ENCODE peak calls at places on chromosome X, in ten cellular contexts. L is endothelial cell of umbilical vein, E is right lobe of liver, N is lower leg skin, A is IMR-90, C is upper lobe of left lung, J is breast epithelium, Y is H54, T is tibial nerve, P is GM12878. D is an unnamed sample.

GRCh38 chrX:135295238-135295943 is 13.9 kb upstream of the ETDC start:
- DNase-seq in E (peak; percentile 25), J (no peak), C (peak; percentile 26), A (peak; percentile 39), Y (peak; percentile 12), L (peak; percentile 35), T (no peak), P (peak; percentile 9), N (no peak), D (peak; percentile 21)

GRCh38 chrX:153582896-153583295 is 16.0 kb downstream of the CCNQ start:
- DNase-seq in E (no peak), N (no peak), L (peak; percentile 25), A (peak; percentile 37), J (peak; percentile 23), P (peak; percentile 23), C (no peak), T (no peak), Y (no peak), D (peak; percentile 87)

GRCh38 chrX:123155327-123155726 is 28.8 kb upstream of the GRIA3 start:
- DNase-seq in N (no peak), P (no peak), J (no peak), E (no peak), T (no peak), Y (no peak), C (no peak), A (no peak), L (no peak), D (no peak)

GRCh38 chrX:136708348-136708747 is 60.4 kb downstream of the CD40LG start:
- DNase-seq in L (peak; percentile 4), T (no peak), C (no peak), N (no peak), A (peak; percentile 13), P (no peak), Y (no peak), E (no peak), J (no peak), D (no peak)

GRCh38 chrX:13778916-13779315 is 38.0 kb downstream of the GPM6B start:
- DNase-seq in J (no peak), N (no peak), P (no peak), E (no peak), A (peak; percentile 74), T (no peak), Y (peak; percentile 2), C (no peak), L (peak; percentile 68), D (no peak)

GRCh38 chrX:66021407-66021757 is 18.5 kb downstream of the VSIG4 start:
- DNase-seq in L (no peak), E (no peak), C (no peak), P (no peak), T (no peak), A (no peak), N (no peak), Y (no peak), J (no peak), D (no peak)

GRCh38 chrX:39133971-39134370 is 332.7 kb downstream of the MID1IP1 start:
- DNase-seq in Y (no peak), P (no peak), E (peak; percentile 40), A (no peak), J (no peak), C (no peak), T (no peak), N (no peak), L (no peak), D (no peak)

GRCh38 chrX:72308566-72309296 is 3.0 kb upstream of the CITED1 start:
- DNase-seq in L (peak; percentile 63), N (no peak), Y (peak; percentile 70), A (peak; percentile 50), C (no peak), P (no peak), E (peak; percentile 54), J (peak; percentile 30), T (peak; percentile 13), D (no peak)

DNA sequence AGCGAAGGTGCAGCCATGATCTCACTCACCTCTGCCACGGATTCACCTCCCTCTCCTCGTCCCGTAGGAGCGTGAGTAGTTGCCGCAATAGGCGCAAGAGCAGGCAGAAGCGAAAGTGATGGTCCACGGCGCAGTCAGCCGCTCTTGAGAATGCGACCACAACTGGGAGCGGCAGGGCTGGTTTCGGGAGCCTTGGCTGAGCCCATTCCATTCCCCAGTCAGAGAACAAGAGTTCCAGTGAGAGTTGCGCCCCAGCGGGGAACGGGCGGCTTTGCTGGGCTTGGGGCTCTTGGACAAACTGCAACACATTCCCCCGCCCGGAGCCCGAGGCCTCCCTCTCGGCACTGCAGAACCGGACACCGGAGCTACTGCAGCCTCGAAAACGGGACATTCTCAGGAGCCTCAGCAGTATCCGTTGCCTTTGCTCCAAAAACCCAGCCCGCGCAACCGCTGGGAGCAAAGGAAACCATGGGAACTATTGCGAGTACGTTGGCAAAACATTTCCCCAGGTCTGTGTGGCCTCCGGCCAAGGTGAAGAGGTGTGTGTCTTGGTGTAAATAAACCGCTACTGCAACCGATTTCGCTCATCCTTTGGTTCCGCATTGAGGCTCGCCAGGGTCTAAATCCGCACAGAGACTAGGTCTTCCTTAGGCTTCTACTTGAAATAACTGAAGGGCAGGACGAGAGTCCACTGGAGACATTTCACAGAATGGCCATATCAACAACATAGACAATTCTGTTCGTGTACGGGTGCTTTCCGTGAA is 5.7 kb upstream of the ZBTB33 start:
- DNase-seq in Y (peak; percentile 23), N (peak; percentile 94), A (peak; percentile 71), L (peak; percentile 73), T (peak; percentile 65), E (peak; percentile 59), P (no peak), J (peak; percentile 72), C (peak; percentile 80), D (no peak)
- TF ChIP-seq POLR2A in Y (peak; percentile 27), N (no peak), A (no peak), L (no peak), T (no peak), E (peak; percentile 33), P (peak; percentile 53), J (no peak), C (no peak), D (peak; percentile 43)

GRCh38 chrX:132489256-132490085 is 633 bp upstream of the MBNL3 start:
- DNase-seq in Y (peak; percentile 16), N (peak; percentile 89), A (peak; percentile 2), T (peak; percentile 16), E (peak; percentile 74), J (peak; percentile 27), L (peak; percentile 1), P (no peak), C (peak; percentile 91), D (peak; percentile 15)
- TF ChIP-seq POLR2A in Y (no peak), N (no peak), A (no peak), T (no peak), E (peak; percentile 31), J (no peak), L (no peak), P (peak; percentile 68), C (no peak), D (peak; percentile 35)

GRCh38 chrX:14871767-14872166 is 1.1 kb downstream of the FANCB start:
- DNase-seq in T (no peak), A (no peak), C (no peak), Y (no peak), P (no peak), E (no peak), L (no peak), N (no peak), J (no peak), D (no peak)

GRCh38 chrX:14875624-14876023 is 2.4 kb downstream of the MOSPD2 start:
- DNase-seq in J (no peak), L (no peak), C (no peak), E (no peak), P (no peak), T (no peak), A (no peak), N (no peak), Y (no peak), D (no peak)

GRCh38 chrX:14872355-14872754 is 514 bp downstream of the FANCB start:
- DNase-seq in Y (no peak), J (no peak), E (no peak), T (no peak), P (no peak), N (no peak), A (no peak), L (no peak), C (no peak), D (no peak)

GRCh38 chrX:14873676-14874049 is 442 bp downstream of the MOSPD2 start:
- DNase-seq in Y (no peak), N (no peak), A (no peak), E (no peak), C (no peak), T (no peak), L (no peak), P (no peak), J (no peak), D (no peak)

GRCh38 chrX:14872851-14873675 is at the start of the genes FANCB and MOSPD2:
- DNase-seq in J (peak; percentile 92), N (peak; percentile 98), E (peak; percentile 95), T (peak; percentile 80), C (peak; percentile 97), P (peak; percentile 73), L (peak; percentile 95), A (peak; percentile 91), Y (peak; percentile 40), D (peak; percentile 63)
- TF ChIP-seq POLR2A in J (no peak), N (no peak), E (peak; percentile 55), T (peak; percentile 26), C (peak; percentile 53), P (peak; percentile 74), L (peak; percentile 26), A (no peak), Y (peak; percentile 73), D (peak; percentile 49)

GRCh38 chrX:53681661-53682060 is 4.9 kb downstream of the HUWE1 start:
- DNase-seq in N (no peak), A (peak; percentile 14), T (no peak), L (no peak), J (no peak), E (no peak), Y (no peak), P (no peak), C (no peak), D (no peak)

GRCh38 chrX:53684415-53685192 is 1.9 kb downstream of the HUWE1 start:
- DNase-seq in N (no peak), C (peak; percentile 87), E (no peak), P (no peak), T (no peak), A (no peak), Y (no peak), J (no peak), L (no peak), D (no peak)

GRCh38 chrX:53682885-53683555 is 3.5 kb downstream of the HUWE1 start:
- DNase-seq in P (no peak), L (peak; percentile 57), T (no peak), E (no peak), C (no peak), N (no peak), Y (no peak), J (no peak), A (peak; percentile 50), D (no peak)

GRCh38 chrX:53685711-53686110 is 808 bp downstream of the HUWE1 start:
- DNase-seq in T (no peak), C (no peak), N (no peak), E (no peak), P (no peak), L (no peak), Y (no peak), A (peak; percentile 1), J (no peak), D (no peak)

DNA sequence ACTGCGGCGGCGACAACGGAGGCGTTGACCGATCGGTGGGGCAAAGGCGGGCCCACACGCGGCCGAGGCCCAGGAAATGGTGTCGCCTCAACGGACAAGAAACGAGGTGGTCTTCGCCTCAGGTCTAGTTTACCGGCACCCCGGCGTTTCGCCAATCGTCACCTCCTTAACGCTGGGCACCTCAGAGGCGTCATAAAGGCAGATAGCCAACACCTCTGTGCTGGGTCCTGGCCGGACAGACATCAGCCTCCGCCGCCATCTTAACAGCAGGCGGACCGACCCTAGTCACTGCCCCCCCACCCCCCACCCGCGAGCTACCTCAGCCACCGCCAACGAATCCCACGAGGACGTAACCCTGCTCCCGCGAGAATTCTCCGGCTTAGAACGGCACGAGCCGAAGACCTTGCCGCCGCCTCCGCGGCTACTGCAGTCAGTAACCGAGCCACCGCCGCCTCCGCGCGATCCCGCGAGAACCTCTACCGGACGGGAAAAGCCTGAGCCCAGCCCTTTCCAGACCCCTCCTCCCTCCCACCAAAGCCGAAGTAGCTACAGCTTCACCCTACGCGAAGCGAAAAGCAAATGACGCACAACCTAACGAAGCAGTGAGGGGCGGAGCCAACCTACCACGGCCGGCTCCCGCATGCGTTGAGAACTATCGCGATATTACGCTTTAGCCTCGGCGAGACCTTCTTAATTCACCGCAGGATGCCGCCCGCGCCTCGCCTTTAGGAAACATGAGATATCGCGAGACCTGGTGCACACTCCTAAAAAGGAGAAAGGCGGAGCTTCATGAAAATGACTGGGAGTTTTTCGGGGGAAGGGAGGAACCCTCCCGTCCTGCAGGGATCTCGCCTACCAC is 2.7 kb downstream of the HUWE1 start:
- DNase-seq in T (peak; percentile 86), P (peak; percentile 95), C (peak; percentile 94), Y (peak; percentile 23), A (peak; percentile 98), N (peak; percentile 97), L (peak; percentile 99), J (peak; percentile 95), E (peak; percentile 89), D (peak; percentile 53)
- TF ChIP-seq POLR2A in T (no peak), P (peak; percentile 81), C (peak; percentile 27), Y (peak; percentile 58), A (peak; percentile 94), N (no peak), L (no peak), J (peak; percentile 47), E (peak; percentile 42), D (peak; percentile 80)

D was measured in GM12892.